ENCODE peak calls at places on chromosome 15, in nine cellular contexts. K, X, I, Z, P, F, W, H and L are unnamed samples.
A peak's percentile ranks its signal among the peaks of the same experiment; 100 is the strongest.

GRCh38 chr15:89799925-89800500 is 14.6 kb downstream of the ANPEP start:
- DNase-seq in K (no peak), X (no peak), I (no peak), Z (no peak), P (no peak), F (no peak), W (no peak), H (no peak), L (no peak)

GRCh38 chr15:36271048-36271447 is 308.4 kb upstream of the CDIN1 start:
- DNase-seq in K (no peak), X (no peak), I (no peak), Z (no peak), P (peak; percentile 85), F (no peak), W (no peak), H (no peak), L (no peak)

GRCh38 chr15:29126208-29126536 is 143.4 kb downstream of the NSMCE3 start:
- DNase-seq in K (no peak), X (no peak), I (peak; percentile 10), Z (no peak), P (no peak), F (peak; percentile 10), W (no peak), H (no peak), L (no peak)

GRCh38 chr15:34855397-34855796 is 60.0 kb upstream of the ACTC1 start:
- DNase-seq in K (no peak), X (no peak), I (no peak), Z (no peak), P (no peak), F (no peak), W (no peak), H (no peak), L (no peak)

GRCh38 chr15:60720084-60720483 is 241.1 kb upstream of the ICE2 start:
- DNase-seq in K (no peak), X (no peak), I (no peak), Z (no peak), P (no peak), F (no peak), W (no peak), H (no peak), L (no peak)

GRCh38 chr15:71549697-71550096 is 260.7 kb upstream of the NR2E3 start:
- DNase-seq in K (no peak), X (no peak), I (no peak), Z (peak; percentile 63), P (no peak), F (peak; percentile 74), W (no peak), H (no peak), L (peak; percentile 34)

GRCh38 chr15:44468713-44469385 is 41.4 kb downstream of the CTDSPL2 start:
- DNase-seq in K (no peak), X (no peak), I (no peak), Z (no peak), P (no peak), F (no peak), W (no peak), H (no peak), L (no peak)

GRCh38 chr15:70293606-70294470 is 196.1 kb upstream of the TLE3 start:
- DNase-seq in K (no peak), X (no peak), I (no peak), Z (no peak), P (no peak), F (no peak), W (no peak), H (no peak), L (no peak)

GRCh38 chr15:31484986-31485385 is 158.4 kb downstream of the KLF13 start:
- DNase-seq in K (no peak), X (no peak), I (no peak), Z (no peak), P (no peak), F (no peak), W (no peak), H (peak; percentile 17), L (no peak)

GRCh38 chr15:64951777-64952418 is 37.8 kb downstream of the SPG21 start:
- DNase-seq in K (no peak), X (no peak), I (no peak), Z (no peak), P (no peak), F (no peak), W (no peak), H (no peak), L (no peak)

GRCh38 chr15:51227967-51228783 is 110.2 kb downstream of the CYP19A1 start:
- DNase-seq in K (no peak), X (no peak), I (no peak), Z (peak; percentile 16), P (peak; percentile 67), F (peak; percentile 36), W (peak; percentile 23), H (no peak), L (peak; percentile 37)

GRCh38 chr15:32637704-32638103 is 3.8 kb upstream of the SCG5 start:
- DNase-seq in K (no peak), X (no peak), I (no peak), Z (no peak), P (no peak), F (no peak), W (no peak), H (no peak), L (no peak)

GRCh38 chr15:96316953-96317629 is 13.4 kb upstream of the NR2F2 start:
- DNase-seq in K (no peak), X (no peak), I (no peak), Z (no peak), P (no peak), F (no peak), W (no peak), H (no peak), L (no peak)

GRCh38 chr15:91346259-91346658 is 246.2 kb downstream of the SV2B start:
- DNase-seq in K (no peak), X (no peak), I (no peak), Z (no peak), P (no peak), F (no peak), W (no peak), H (no peak), L (no peak)
- H3K27ac ChIP-seq in K (no peak overlapping the region), X (no peak overlapping the region), I (no peak overlapping the region), Z (no peak overlapping the region), P (no peak overlapping the region), F (no peak overlapping the region), W (no peak overlapping the region), H (no peak overlapping the region), L (no peak overlapping the region)

GRCh38 chr15:78004222-78004727 is 73.2 kb downstream of the TBC1D2B start:
- DNase-seq in K (no peak), X (no peak), I (no peak), Z (no peak), P (no peak), F (no peak), W (no peak), H (no peak), L (no peak)

GRCh38 chr15:78003539-78004008 is 73.9 kb downstream of the TBC1D2B start:
- DNase-seq in K (no peak), X (peak; percentile 90), I (no peak), Z (no peak), P (no peak), F (no peak), W (no peak), H (no peak), L (peak; percentile 65)

GRCh38 chr15:78006567-78007205 is 70.8 kb downstream of the TBC1D2B start:
- DNase-seq in K (no peak), X (no peak), I (no peak), Z (peak; percentile 65), P (no peak), F (peak; percentile 70), W (no peak), H (peak; percentile 75), L (no peak)

GRCh38 chr15:78002996-78003395 is 74.5 kb downstream of the TBC1D2B start:
- DNase-seq in K (no peak), X (no peak), I (no peak), Z (no peak), P (no peak), F (no peak), W (no peak), H (no peak), L (no peak)

GRCh38 chr15:78004919-78005634 is 72.4 kb downstream of the TBC1D2B start:
- DNase-seq in K (peak; percentile 77), X (peak; percentile 86), I (peak; percentile 87), Z (peak; percentile 80), P (no peak), F (peak; percentile 89), W (peak; percentile 84), H (peak; percentile 52), L (peak; percentile 90)
- H3K4me1 ChIP-seq in K (peaks cover 78% of the 10 kb centered on the region), X (peaks cover 60% of the 10 kb centered on the region), I (peaks cover 17% of the 10 kb centered on the region), Z (peaks cover 50% of the 10 kb centered on the region), P (peaks cover 4% of the 10 kb centered on the region), F (peaks cover 49% of the 10 kb centered on the region), W (peaks cover 5% of the 10 kb centered on the region), H (peaks cover 9% of the 10 kb centered on the region), L (peaks cover 27% of the 10 kb centered on the region)

DNA sequence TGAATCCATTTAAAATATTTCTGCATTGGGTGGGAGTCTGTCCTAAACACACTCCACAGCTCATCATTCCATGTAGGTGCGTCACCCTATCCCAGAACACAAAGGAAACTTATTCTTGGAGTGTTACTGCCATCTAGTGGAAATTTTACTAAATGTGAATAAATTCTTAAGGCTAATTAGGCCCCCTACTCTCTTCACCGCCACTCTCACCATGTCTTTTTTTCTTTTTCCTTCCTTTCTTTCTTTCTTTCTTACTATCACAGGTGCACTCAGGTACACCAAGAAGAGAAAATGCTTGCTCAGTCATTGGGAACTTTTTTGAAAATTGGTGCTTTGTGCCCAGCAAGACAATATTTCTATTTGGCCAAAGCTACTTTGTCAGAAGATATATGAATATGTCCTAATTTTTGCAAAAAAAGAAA is 26.4 kb upstream of the ATP8B4 start:
- DNase-seq in K (no peak), X (no peak), I (peak; percentile 25), Z (no peak), P (no peak), F (no peak), W (peak; percentile 82), H (no peak), L (no peak)
- H3K4me3 ChIP-seq in K (no peak overlapping the region), X (no peak overlapping the region), I (no peak overlapping the region), Z (no peak overlapping the region), P (no peak overlapping the region), F (no peak overlapping the region), W (no peak overlapping the region), H (no peak overlapping the region), L (no peak overlapping the region)

GRCh38 chr15:98616397-98616796 is 31.9 kb upstream of the IGF1R start:
- DNase-seq in K (no peak), X (no peak), I (no peak), Z (no peak), P (peak; percentile 41), F (no peak), W (no peak), H (no peak), L (no peak)

GRCh38 chr15:98620020-98620419 is 28.3 kb upstream of the IGF1R start:
- DNase-seq in K (no peak), X (no peak), I (no peak), Z (no peak), P (peak; percentile 38), F (no peak), W (no peak), H (no peak), L (no peak)

GRCh38 chr15:98625614-98626013 is 22.7 kb upstream of the IGF1R start:
- DNase-seq in K (no peak), X (no peak), I (no peak), Z (no peak), P (peak; percentile 32), F (no peak), W (no peak), H (no peak), L (no peak)

GRCh38 chr15:98626153-98626552 is 22.2 kb upstream of the IGF1R start:
- DNase-seq in K (no peak), X (no peak), I (no peak), Z (no peak), P (peak; percentile 46), F (no peak), W (no peak), H (no peak), L (no peak)

GRCh38 chr15:98621021-98621420 is 27.3 kb upstream of the IGF1R start:
- DNase-seq in K (no peak), X (no peak), I (no peak), Z (no peak), P (no peak), F (no peak), W (no peak), H (no peak), L (no peak)
- H3K27ac ChIP-seq in K (no peak overlapping the region), X (no peak overlapping the region), I (no peak overlapping the region), Z (no peak overlapping the region), P (no peak overlapping the region), F (no peak overlapping the region), W (no peak overlapping the region), H (no peak overlapping the region), L (no peak overlapping the region)